ENCODE peak calls at places on chromosomes 3 and 15, in nine cellular contexts. L is amniotic stem cell, I is skeletal muscle cell, C is kidney, V is nucleus accumbens, O is neural crest cell, R is dorsolateral prefrontal cortex, E is ecto neural progenitor cell, K is NCI-H510A treated with DMSO at 0.1 percent for 48 hours. G is an unnamed sample.
A peak's percentile ranks its signal among the peaks of the same experiment; 100 is the strongest.

GRCh38 chr15:50150851-50151250 is 31.1 kb upstream of the SLC27A2 start:
- DNase-seq in I (no peak), V (no peak), K (no peak), E (no peak), O (no peak), R (no peak), L (no peak), C (no peak), G (no peak)

GRCh38 chr15:65901336-65901735 is 32.0 kb downstream of the RAB11A start:
- DNase-seq in E (no peak), V (no peak), K (no peak), I (no peak), R (no peak), L (no peak), C (no peak), O (no peak), G (no peak)

GRCh38 chr3:37689645-37690356 is 171.9 kb upstream of the CTDSPL start:
- DNase-seq in C (no peak), L (no peak), E (no peak), K (no peak), V (no peak), R (no peak), O (no peak), I (no peak), G (no peak)

GRCh38 chr15:33098082-33099058 is 96.1 kb downstream of the FMN1 start:
- DNase-seq in O (no peak), E (no peak), R (no peak), V (no peak), K (no peak), I (no peak), L (peak; percentile 37), C (no peak), G (no peak)

GRCh38 chr3:27076815-27077630 is 292.2 kb downstream of the NEK10 start:
- DNase-seq in V (no peak), R (no peak), L (no peak), K (no peak), E (no peak), C (no peak), O (no peak), I (no peak), G (no peak)

GRCh38 chr15:62816342-62817059 is 226.0 kb upstream of the TPM1 start:
- DNase-seq in O (no peak), K (no peak), C (no peak), V (no peak), L (no peak), I (no peak), E (no peak), R (no peak), G (no peak)

GRCh38 chr15:34753236-34753894 is 1.4 kb downstream of the GJD2 start:
- DNase-seq in I (peak; percentile 8), R (no peak), E (peak; percentile 73), V (no peak), C (no peak), L (peak; percentile 30), O (peak; percentile 65), K (no peak), G (no peak)

GRCh38 chr3:142844339-142844977 is 44.4 kb downstream of the PCOLCE2 start:
- DNase-seq in K (peak; percentile 8), O (no peak), R (no peak), V (no peak), L (peak; percentile 14), C (no peak), E (no peak), I (peak; percentile 9), G (peak; percentile 48)

GRCh38 chr15:70033529-70034140 is 64.1 kb downstream of the TLE3 start:
- DNase-seq in E (no peak), R (no peak), I (peak; percentile 33), L (no peak), K (no peak), V (no peak), C (peak; percentile 67), O (no peak), G (no peak)

GRCh38 chr15:68620721-68621528 is 42.1 kb downstream of the CORO2B start:
- DNase-seq in V (peak; percentile 72), R (peak; percentile 85), I (peak; percentile 97), O (no peak), E (no peak), K (no peak), L (no peak), C (peak; percentile 94), G (no peak)

GRCh38 chr15:101710806-101711205 is 13.5 kb downstream of the TARS3 start:
- DNase-seq in R (no peak), C (no peak), V (no peak), L (no peak), E (no peak), K (no peak), O (no peak), I (no peak), G (no peak)

GRCh38 chr15:53694534-53694874 is 65.0 kb downstream of the WDR72 start:
- DNase-seq in L (no peak), I (no peak), E (no peak), O (no peak), V (no peak), K (no peak), R (no peak), C (no peak), G (no peak)

GRCh38 chr3:86837871-86838270 is 153.1 kb downstream of the VGLL3 start:
- DNase-seq in L (no peak), C (no peak), O (no peak), K (no peak), I (peak; percentile 24), R (no peak), E (no peak), V (no peak), G (no peak)

GRCh38 chr15:62099171-62099601 is 32.4 kb downstream of the C2CD4A start:
- DNase-seq in K (no peak), C (no peak), I (peak; percentile 41), R (no peak), V (no peak), L (no peak), E (no peak), O (no peak), G (no peak)

GRCh38 chr15:66822106-66822505 is 120.1 kb downstream of the SMAD6 start:
- DNase-seq in E (no peak), C (no peak), R (no peak), L (no peak), O (no peak), V (no peak), I (no peak), K (no peak), G (no peak)

GRCh38 chr3:36944641-36945270 is at the start of gene TRANK1:
- DNase-seq in K (peak; percentile 61), V (peak; percentile 49), R (peak; percentile 68), E (no peak), C (peak; percentile 87), L (no peak), I (no peak), O (peak; percentile 39), G (no peak)

GRCh38 chr15:32979710-32980109 is 214.8 kb downstream of the FMN1 start:
- DNase-seq in I (peak; percentile 68), V (no peak), K (no peak), R (no peak), E (no peak), C (no peak), O (no peak), L (peak; percentile 82), G (no peak)

GRCh38 chr3:37986479-37987314 is 3.9 kb upstream of the VILL start:
- DNase-seq in E (peak; percentile 50), C (peak; percentile 64), I (no peak), R (no peak), V (no peak), L (no peak), O (no peak), K (peak; percentile 89), G (no peak)

GRCh38 chr15:57797608-57798267 is 91.2 kb downstream of the POLR2M start:
- DNase-seq in K (no peak), O (no peak), L (no peak), I (no peak), R (no peak), C (no peak), V (no peak), E (no peak), G (no peak)

GRCh38 chr15:51702710-51703109 is 21.4 kb downstream of the SCG3 start:
- DNase-seq in O (no peak), I (no peak), K (no peak), V (no peak), R (no peak), L (no peak), E (no peak), C (no peak), G (no peak)

GRCh38 chr3:188000361-188000861 is 153.5 kb upstream of the LPP start:
- DNase-seq in O (no peak), I (peak; percentile 30), K (peak; percentile 74), L (no peak), C (no peak), E (no peak), V (no peak), R (no peak), G (no peak)

GRCh38 chr3:187808466-187809291 is 63.4 kb upstream of the BCL6 start:
- DNase-seq in C (no peak), E (peak; percentile 56), V (no peak), L (no peak), I (no peak), O (no peak), R (no peak), K (peak; percentile 90), G (no peak)

GRCh38 chr3:120418866-120419490 is 31.8 kb downstream of the FSTL1 start:
- DNase-seq in K (peak; percentile 38), R (peak; percentile 66), V (peak; percentile 30), E (peak; percentile 65), I (no peak), L (no peak), O (no peak), C (no peak), G (peak; percentile 36)

GRCh38 chr3:180267202-180267843 is 230.6 kb upstream of the PEX5L start:
- DNase-seq in E (no peak), V (no peak), C (no peak), K (no peak), L (no peak), I (no peak), O (no peak), R (no peak), G (no peak)

GRCh38 chr3:14453368-14453710 is 50.9 kb downstream of the SLC6A6 start:
- DNase-seq in O (no peak), I (no peak), K (no peak), E (no peak), R (no peak), C (no peak), L (no peak), V (no peak), G (no peak)

GRCh38 chr3:150022406-150023238 is 51.9 kb upstream of the PFN2 start:
- DNase-seq in R (no peak), O (no peak), E (no peak), I (no peak), L (peak; percentile 22), C (no peak), K (peak; percentile 35), V (no peak), G (no peak)

GRCh38 chr3:178602864-178603263 is 66.6 kb downstream of the KCNMB2 start:
- DNase-seq in K (peak; percentile 93), L (no peak), E (no peak), R (no peak), C (no peak), I (no peak), O (no peak), V (no peak), G (no peak)

GRCh38 chr3:24763421-24763820 is 268.8 kb upstream of the THRB start:
- DNase-seq in V (no peak), L (no peak), C (no peak), I (no peak), R (no peak), E (no peak), O (no peak), K (no peak), G (no peak)

GRCh38 chr3:48848816-48849515 is 1.3 kb upstream of the PRKAR2A start:
- DNase-seq in L (no peak), O (no peak), E (no peak), K (no peak), R (peak; percentile 29), C (no peak), I (no peak), V (no peak), G (no peak)

GRCh38 chr3:171377859-171378258 is 82.3 kb downstream of the TNIK start:
- DNase-seq in E (no peak), I (no peak), V (no peak), O (no peak), R (no peak), L (no peak), K (no peak), C (no peak), G (no peak)

GRCh38 chr3:170689218-170689874 is 103.5 kb upstream of the SLC7A14 start:
- DNase-seq in I (peak; percentile 57), E (no peak), O (no peak), R (no peak), L (peak; percentile 50), C (peak; percentile 67), K (peak; percentile 89), V (no peak), G (peak; percentile 16)

G was measured in HCT116.